ENCODE peak calls at places on chromosomes 16 and 17, in seven cellular contexts. One of them, this sample, is unnamed.
A peak's percentile ranks its signal among the peaks of the same experiment; 100 is the strongest.

GRCh38 chr17:69539781-69540319 is 125.4 kb downstream of the MAP2K6 start:
- DNase-seq in cardiac muscle cell: peak; percentile 69
- DNase-seq in adrenal gland: no peak
- DNase-seq in CD8-positive, alpha-beta T cell: no peak
- DNase-seq in WERI-Rb-1: no peak
- DNase-seq in prostate gland: no peak
- DNase-seq in heart right ventricle: no peak
- DNase-seq in this sample: no peak

GRCh38 chr17:56934280-56934679 is 20.4 kb upstream of the TRIM25 start:
- DNase-seq in cardiac muscle cell: no peak
- DNase-seq in adrenal gland: no peak
- DNase-seq in CD8-positive, alpha-beta T cell: no peak
- DNase-seq in WERI-Rb-1: no peak
- DNase-seq in prostate gland: no peak
- DNase-seq in heart right ventricle: no peak
- DNase-seq in this sample: no peak

GRCh38 chr17:74446551-74447500 is 14.9 kb downstream of the GPRC5C start:
- DNase-seq in cardiac muscle cell: peak; percentile 61
- DNase-seq in adrenal gland: peak; percentile 82
- DNase-seq in CD8-positive, alpha-beta T cell: peak; percentile 18
- DNase-seq in WERI-Rb-1: no peak
- DNase-seq in prostate gland: peak; percentile 89
- DNase-seq in heart right ventricle: peak; percentile 81
- DNase-seq in this sample: peak; percentile 36

GRCh38 chr16:76856112-76856511 is 334.9 kb upstream of the MON1B start:
- DNase-seq in cardiac muscle cell: no peak
- DNase-seq in adrenal gland: no peak
- DNase-seq in CD8-positive, alpha-beta T cell: no peak
- DNase-seq in WERI-Rb-1: no peak
- DNase-seq in prostate gland: no peak
- DNase-seq in heart right ventricle: no peak
- DNase-seq in this sample: no peak

GRCh38 chr16:71537643-71538042 is 11.4 kb downstream of the CHST4 start:
- DNase-seq in cardiac muscle cell: peak; percentile 57
- DNase-seq in adrenal gland: peak; percentile 73
- DNase-seq in CD8-positive, alpha-beta T cell: no peak
- DNase-seq in WERI-Rb-1: peak; percentile 72
- DNase-seq in prostate gland: peak; percentile 29
- DNase-seq in heart right ventricle: no peak
- DNase-seq in this sample: no peak

GRCh38 chr16:29815032-29815721 is 775 bp upstream of the PAGR1 start:
- DNase-seq in cardiac muscle cell: peak; percentile 23
- DNase-seq in adrenal gland: peak; percentile 79
- DNase-seq in CD8-positive, alpha-beta T cell: no peak
- DNase-seq in WERI-Rb-1: no peak
- DNase-seq in prostate gland: no peak
- DNase-seq in heart right ventricle: peak; percentile 31
- DNase-seq in this sample: no peak

GRCh38 chr17:21295036-21295952 is 10.8 kb downstream of the MAP2K3 start:
- DNase-seq in cardiac muscle cell: peak; percentile 19
- DNase-seq in adrenal gland: peak; percentile 94
- DNase-seq in CD8-positive, alpha-beta T cell: no peak
- DNase-seq in WERI-Rb-1: no peak
- DNase-seq in prostate gland: no peak
- DNase-seq in heart right ventricle: peak; percentile 79
- DNase-seq in this sample: no peak

GRCh38 chr17:78940708-78941107 is 15.5 kb upstream of the TIMP2 start:
- DNase-seq in cardiac muscle cell: peak; percentile 32
- DNase-seq in adrenal gland: no peak
- DNase-seq in CD8-positive, alpha-beta T cell: no peak
- DNase-seq in WERI-Rb-1: no peak
- DNase-seq in prostate gland: no peak
- DNase-seq in heart right ventricle: no peak
- DNase-seq in this sample: no peak

GRCh38 chr17:63843387-63844292 is 1.2 kb upstream of the SMARCD2 start:
- DNase-seq in cardiac muscle cell: peak; percentile 96
- DNase-seq in adrenal gland: peak; percentile 84
- DNase-seq in CD8-positive, alpha-beta T cell: peak; percentile 44
- DNase-seq in WERI-Rb-1: no peak
- DNase-seq in prostate gland: peak; percentile 28
- DNase-seq in heart right ventricle: peak; percentile 55
- DNase-seq in this sample: no peak

GRCh38 chr17:44901323-44901965 is 2.2 kb upstream of the EFTUD2 start:
- DNase-seq in cardiac muscle cell: peak; percentile 58
- DNase-seq in adrenal gland: no peak
- DNase-seq in CD8-positive, alpha-beta T cell: no peak
- DNase-seq in WERI-Rb-1: no peak
- DNase-seq in prostate gland: no peak
- DNase-seq in heart right ventricle: no peak
- DNase-seq in this sample: peak; percentile 8

GRCh38 chr17:46764709-46765401 is 53.6 kb downstream of the WNT3 start:
- DNase-seq in cardiac muscle cell: peak; percentile 91
- DNase-seq in adrenal gland: peak; percentile 77
- DNase-seq in CD8-positive, alpha-beta T cell: no peak
- DNase-seq in WERI-Rb-1: no peak
- DNase-seq in prostate gland: no peak
- DNase-seq in heart right ventricle: peak; percentile 70
- DNase-seq in this sample: peak; percentile 84

GRCh38 chr17:75111777-75112176 is 2.0 kb downstream of the ARMC7 start:
- DNase-seq in cardiac muscle cell: no peak
- DNase-seq in adrenal gland: no peak
- DNase-seq in CD8-positive, alpha-beta T cell: no peak
- DNase-seq in WERI-Rb-1: no peak
- DNase-seq in prostate gland: no peak
- DNase-seq in heart right ventricle: no peak
- DNase-seq in this sample: no peak

GRCh38 chr16:52741386-52741785 is 194.4 kb upstream of the TOX3 start:
- DNase-seq in cardiac muscle cell: no peak
- DNase-seq in adrenal gland: no peak
- DNase-seq in CD8-positive, alpha-beta T cell: no peak
- DNase-seq in WERI-Rb-1: no peak
- DNase-seq in prostate gland: no peak
- DNase-seq in heart right ventricle: no peak
- DNase-seq in this sample: no peak

GRCh38 chr17:61152898-61153297 is 246.7 kb upstream of the TBX2 start:
- DNase-seq in cardiac muscle cell: no peak
- DNase-seq in adrenal gland: no peak
- DNase-seq in CD8-positive, alpha-beta T cell: no peak
- DNase-seq in WERI-Rb-1: no peak
- DNase-seq in prostate gland: no peak
- DNase-seq in heart right ventricle: no peak
- DNase-seq in this sample: no peak

GRCh38 chr16:27289669-27290068 is 21.1 kb upstream of the NSMCE1 start:
- DNase-seq in cardiac muscle cell: no peak
- DNase-seq in adrenal gland: no peak
- DNase-seq in CD8-positive, alpha-beta T cell: no peak
- DNase-seq in WERI-Rb-1: no peak
- DNase-seq in prostate gland: no peak
- DNase-seq in heart right ventricle: no peak
- DNase-seq in this sample: peak; percentile 4

GRCh38 chr17:64103751-64104364 is 26.1 kb downstream of the ERN1 start:
- DNase-seq in cardiac muscle cell: peak; percentile 70
- DNase-seq in adrenal gland: no peak
- DNase-seq in CD8-positive, alpha-beta T cell: no peak
- DNase-seq in WERI-Rb-1: no peak
- DNase-seq in prostate gland: no peak
- DNase-seq in heart right ventricle: no peak
- DNase-seq in this sample: no peak

GRCh38 chr17:45935710-45936509 is 41.6 kb downstream of the MAPT start:
- DNase-seq in cardiac muscle cell: no peak
- DNase-seq in adrenal gland: no peak
- DNase-seq in CD8-positive, alpha-beta T cell: no peak
- DNase-seq in WERI-Rb-1: no peak
- DNase-seq in prostate gland: no peak
- DNase-seq in heart right ventricle: no peak
- DNase-seq in this sample: no peak

GRCh38 chr16:86951831-86952598 is 365.2 kb downstream of the C16orf95 start:
- DNase-seq in cardiac muscle cell: peak; percentile 84
- DNase-seq in adrenal gland: no peak
- DNase-seq in CD8-positive, alpha-beta T cell: no peak
- DNase-seq in WERI-Rb-1: no peak
- DNase-seq in prostate gland: no peak
- DNase-seq in heart right ventricle: no peak
- DNase-seq in this sample: no peak

GRCh38 chr17:69757794-69758430 is 317.1 kb upstream of the KCNJ16 start:
- DNase-seq in cardiac muscle cell: peak; percentile 86
- DNase-seq in adrenal gland: no peak
- DNase-seq in CD8-positive, alpha-beta T cell: no peak
- DNase-seq in WERI-Rb-1: no peak
- DNase-seq in prostate gland: no peak
- DNase-seq in heart right ventricle: no peak
- DNase-seq in this sample: no peak

GRCh38 chr17:70310251-70310672 is 140.9 kb downstream of the KCNJ2 start:
- DNase-seq in cardiac muscle cell: peak; percentile 66
- DNase-seq in adrenal gland: no peak
- DNase-seq in CD8-positive, alpha-beta T cell: no peak
- DNase-seq in WERI-Rb-1: no peak
- DNase-seq in prostate gland: no peak
- DNase-seq in heart right ventricle: peak; percentile 24
- DNase-seq in this sample: no peak

GRCh38 chr17:49898547-49899490 is 51.0 kb upstream of the TAC4 start:
- DNase-seq in cardiac muscle cell: no peak
- DNase-seq in adrenal gland: peak; percentile 60
- DNase-seq in CD8-positive, alpha-beta T cell: no peak
- DNase-seq in WERI-Rb-1: peak; percentile 84
- DNase-seq in prostate gland: no peak
- DNase-seq in heart right ventricle: no peak
- DNase-seq in this sample: no peak

GRCh38 chr17:50633683-50634082 is 998 bp upstream of the ABCC3 start:
- DNase-seq in cardiac muscle cell: no peak
- DNase-seq in adrenal gland: no peak
- DNase-seq in CD8-positive, alpha-beta T cell: no peak
- DNase-seq in WERI-Rb-1: no peak
- DNase-seq in prostate gland: no peak
- DNase-seq in heart right ventricle: no peak
- DNase-seq in this sample: no peak

GRCh38 chr17:29586676-29587469 is 2.6 kb downstream of the GIT1 start:
- DNase-seq in cardiac muscle cell: no peak
- DNase-seq in adrenal gland: no peak
- DNase-seq in CD8-positive, alpha-beta T cell: no peak
- DNase-seq in WERI-Rb-1: no peak
- DNase-seq in prostate gland: no peak
- DNase-seq in heart right ventricle: peak; percentile 9
- DNase-seq in this sample: no peak

GRCh38 chr17:29583324-29584248 is 5.9 kb downstream of the GIT1 start:
- DNase-seq in cardiac muscle cell: no peak
- DNase-seq in adrenal gland: no peak
- DNase-seq in CD8-positive, alpha-beta T cell: no peak
- DNase-seq in WERI-Rb-1: no peak
- DNase-seq in prostate gland: no peak
- DNase-seq in heart right ventricle: peak; percentile 6
- DNase-seq in this sample: peak; percentile 16

GRCh38 chr17:29587591-29587990 is 1.9 kb downstream of the GIT1 start:
- DNase-seq in cardiac muscle cell: no peak
- DNase-seq in adrenal gland: no peak
- DNase-seq in CD8-positive, alpha-beta T cell: no peak
- DNase-seq in WERI-Rb-1: no peak
- DNase-seq in prostate gland: no peak
- DNase-seq in heart right ventricle: no peak
- DNase-seq in this sample: no peak

GRCh38 chr17:29584452-29585079 is 4.9 kb downstream of the GIT1 start:
- DNase-seq in cardiac muscle cell: no peak
- DNase-seq in adrenal gland: no peak
- DNase-seq in CD8-positive, alpha-beta T cell: no peak
- DNase-seq in WERI-Rb-1: no peak
- DNase-seq in prostate gland: no peak
- DNase-seq in heart right ventricle: peak; percentile 41
- DNase-seq in this sample: no peak

GRCh38 chr17:29585080-29585751 is 4.2 kb downstream of the GIT1 start:
- DNase-seq in cardiac muscle cell: peak; percentile 45
- DNase-seq in adrenal gland: no peak
- DNase-seq in CD8-positive, alpha-beta T cell: no peak
- DNase-seq in WERI-Rb-1: no peak
- DNase-seq in prostate gland: no peak
- DNase-seq in heart right ventricle: peak; percentile 72
- DNase-seq in this sample: no peak
- TF ChIP-seq CTCF in cardiac muscle cell: peak; percentile 38
- TF ChIP-seq CTCF in adrenal gland: no peak
- TF ChIP-seq CTCF in CD8-positive, alpha-beta T cell: peak; percentile 41
- TF ChIP-seq CTCF in WERI-Rb-1: peak; percentile 39
- TF ChIP-seq CTCF in prostate gland: peak; percentile 24
- TF ChIP-seq CTCF in heart right ventricle: peak; percentile 38
- TF ChIP-seq CTCF in this sample: no peak

GRCh38 chr17:8392274-8392673 is 5.4 kb downstream of the RNF222 start:
- DNase-seq in cardiac muscle cell: no peak
- DNase-seq in adrenal gland: no peak
- DNase-seq in CD8-positive, alpha-beta T cell: no peak
- DNase-seq in WERI-Rb-1: no peak
- DNase-seq in prostate gland: no peak
- DNase-seq in heart right ventricle: no peak
- DNase-seq in this sample: peak; percentile 60
- H3K4me3 ChIP-seq in cardiac muscle cell: no peak overlapping the region
- H3K4me3 ChIP-seq in adrenal gland: no peak overlapping the region
- H3K4me3 ChIP-seq in CD8-positive, alpha-beta T cell: no peak overlapping the region
- H3K4me3 ChIP-seq in WERI-Rb-1: no peak overlapping the region
- H3K4me3 ChIP-seq in prostate gland: no peak overlapping the region
- H3K4me3 ChIP-seq in heart right ventricle: no peak overlapping the region
- H3K4me3 ChIP-seq in this sample: no peak overlapping the region

DNA sequence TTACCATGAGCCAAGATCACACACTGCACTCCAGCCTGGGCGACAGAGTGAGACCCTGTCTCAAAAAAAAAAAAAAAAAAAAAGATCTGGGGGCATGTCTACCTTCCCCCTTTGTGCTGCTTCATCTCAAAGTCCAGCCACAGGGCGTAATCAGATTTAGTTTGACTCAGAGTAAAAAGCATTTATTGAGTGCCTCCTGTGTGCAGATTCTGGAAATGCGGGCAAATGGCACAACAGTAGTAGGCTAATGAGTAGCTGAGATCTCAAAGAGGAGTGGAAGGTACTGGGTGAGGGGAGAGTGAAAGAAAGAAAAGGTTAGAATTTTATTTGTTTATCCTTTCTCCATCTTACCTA is 9.1 kb upstream of the NR1D1 start:
- DNase-seq in cardiac muscle cell: no peak
- DNase-seq in adrenal gland: no peak
- DNase-seq in CD8-positive, alpha-beta T cell: no peak
- DNase-seq in WERI-Rb-1: no peak
- DNase-seq in prostate gland: no peak
- DNase-seq in heart right ventricle: no peak
- DNase-seq in this sample: no peak
- TF ChIP-seq CTCF in cardiac muscle cell: peak; percentile 30
- TF ChIP-seq CTCF in adrenal gland: no peak
- TF ChIP-seq CTCF in CD8-positive, alpha-beta T cell: no peak
- TF ChIP-seq CTCF in WERI-Rb-1: peak; percentile 21
- TF ChIP-seq CTCF in prostate gland: no peak
- TF ChIP-seq CTCF in heart right ventricle: peak; percentile 26
- TF ChIP-seq CTCF in this sample: no peak

DNA sequence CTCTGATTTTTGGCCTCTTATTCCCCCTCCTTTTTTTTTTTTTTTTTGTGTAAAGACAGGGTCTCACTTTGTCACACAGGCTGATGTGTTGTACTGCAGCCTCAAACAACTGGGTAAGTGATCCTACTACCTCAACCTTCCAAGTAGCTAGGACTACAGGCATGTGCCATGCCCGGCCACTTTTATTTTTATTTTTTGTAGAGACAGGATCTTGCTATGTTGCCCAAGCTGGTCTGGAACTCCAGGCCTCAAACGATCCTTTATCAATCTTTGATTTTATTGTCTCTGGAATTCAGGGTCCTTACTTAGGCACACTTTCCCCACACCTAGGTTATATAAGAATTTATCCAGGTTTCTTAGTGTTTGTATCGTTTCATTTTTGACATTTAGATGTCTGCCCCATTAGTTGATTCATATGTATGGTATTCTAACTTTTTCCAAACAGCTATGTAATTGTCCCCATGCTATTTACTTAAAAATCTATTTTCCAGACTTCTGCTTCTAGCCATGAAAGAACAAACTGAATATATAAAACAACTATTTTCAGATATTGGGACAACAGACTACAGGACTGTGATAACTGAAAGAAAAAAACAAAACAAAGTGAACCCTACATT is 13.9 kb downstream of the CMC2 start:
- DNase-seq in cardiac muscle cell: peak; percentile 5
- DNase-seq in adrenal gland: no peak
- DNase-seq in CD8-positive, alpha-beta T cell: no peak
- DNase-seq in WERI-Rb-1: no peak
- DNase-seq in prostate gland: no peak
- DNase-seq in heart right ventricle: no peak
- DNase-seq in this sample: no peak
- H3K4me3 ChIP-seq in cardiac muscle cell: no peak overlapping the region
- H3K4me3 ChIP-seq in adrenal gland: no peak overlapping the region
- H3K4me3 ChIP-seq in CD8-positive, alpha-beta T cell: no peak overlapping the region
- H3K4me3 ChIP-seq in WERI-Rb-1: no peak overlapping the region
- H3K4me3 ChIP-seq in prostate gland: no peak overlapping the region
- H3K4me3 ChIP-seq in heart right ventricle: no peak overlapping the region
- H3K4me3 ChIP-seq in this sample: no peak overlapping the region

This sample was measured in lower leg skin.